ENCODE peak calls at places on chromosome 14, in six cellular contexts. S is CD8-positive, alpha-beta T cell; L is cardiac muscle cell; Y is CD8-positive, alpha-beta memory T cell; U is breast epithelium; E is left ventricle myocardium inferior. N is an unnamed sample. For H3K9me3, the result is how much of the 10 kb centered on the place peaks cover.

GRCh38 chr14:31084385-31084784 is 58.2 kb upstream of the STRN3 start:
- DNase-seq in E (no peak), Y (no peak), U (no peak), S (no peak), L (no peak), N (no peak)

GRCh38 chr14:44620106-44621019 is 113.3 kb upstream of the FSCB start:
- DNase-seq in S (no peak), U (no peak), E (no peak), L (peak), Y (no peak), N (no peak)

GRCh38 chr14:102554835-102555819 is 37.3 kb upstream of the RCOR1 start:
- DNase-seq in E (peak), Y (peak), U (no peak), S (peak), L (peak), N (peak)

GRCh38 chr14:29163109-29163508 is 396.5 kb downstream of the FOXG1 start:
- DNase-seq in E (no peak), Y (no peak), U (no peak), S (no peak), L (no peak), N (no peak)

GRCh38 chr14:96629082-96629481 is 126.9 kb downstream of the PAPOLA start:
- DNase-seq in L (no peak), E (no peak), S (no peak), Y (no peak), U (no peak), N (no peak)

GRCh38 chr14:53491256-53491905 is 338.3 kb upstream of the DDHD1 start:
- DNase-seq in Y (no peak), S (no peak), U (no peak), L (no peak), E (no peak), N (no peak)

GRCh38 chr14:88660056-88660455 is 97.2 kb downstream of the ZC3H14 start:
- DNase-seq in L (peak), U (no peak), E (no peak), S (no peak), Y (no peak), N (no peak)

GRCh38 chr14:68144051-68144681 is 324.6 kb downstream of the RAD51B start:
- DNase-seq in L (peak), U (peak), Y (no peak), E (no peak), S (no peak), N (no peak)

GRCh38 chr14:90489306-90489705 is 92.5 kb downstream of the CALM1 start:
- DNase-seq in Y (no peak), E (no peak), L (no peak), U (no peak), S (no peak), N (no peak)

GRCh38 chr14:26719514-26719913 is 121.7 kb upstream of the NOVA1 start:
- DNase-seq in U (no peak), L (peak), Y (no peak), E (no peak), S (no peak), N (no peak)

GRCh38 chr14:89215166-89215940 is 201.7 kb downstream of the FOXN3 start:
- DNase-seq in L (no peak), Y (no peak), S (no peak), U (no peak), E (no peak), N (no peak)

GRCh38 chr14:24261969-24262327 is 1.0 kb downstream of the TGM1 start:
- DNase-seq in U (no peak), S (no peak), L (no peak), E (no peak), Y (no peak), N (no peak)

GRCh38 chr14:102279688-102280348 is 25.1 kb downstream of the MOK start:
- DNase-seq in E (no peak), U (peak), S (no peak), Y (no peak), L (peak), N (no peak)

GRCh38 chr14:70832536-70833305 is 23.4 kb upstream of the MAP3K9 start:
- DNase-seq in U (no peak), Y (no peak), S (no peak), E (no peak), L (peak), N (no peak)

GRCh38 chr14:69581316-69581935 is 6.8 kb upstream of the CCDC177 start:
- DNase-seq in Y (no peak), E (no peak), L (no peak), U (no peak), S (no peak), N (no peak)

GRCh38 chr14:79178719-79179118 is 1008.5 kb downstream of the NRXN3 start:
- DNase-seq in U (no peak), Y (no peak), E (no peak), S (no peak), L (no peak), N (no peak)

GRCh38 chr14:79180656-79181055 is 1010.5 kb downstream of the NRXN3 start:
- DNase-seq in U (no peak), L (no peak), S (no peak), Y (no peak), E (no peak), N (no peak)

GRCh38 chr14:79179985-79180384 is 1009.8 kb downstream of the NRXN3 start:
- DNase-seq in E (no peak), L (no peak), S (no peak), U (no peak), Y (no peak), N (no peak)

GRCh38 chr14:79177106-79177505 is 1006.9 kb downstream of the NRXN3 start:
- DNase-seq in L (no peak), S (no peak), U (no peak), Y (no peak), E (no peak), N (no peak)
- H3K9me3 ChIP-seq in L (under half), S (under half), U (under half), Y (under half), E (under half), N (under half)

GRCh38 chr14:52155656-52156213 is 86.9 kb upstream of the NID2 start:
- DNase-seq in S (no peak), L (no peak), U (no peak), Y (no peak), E (no peak), N (no peak)

GRCh38 chr14:52153939-52154338 is 85.1 kb upstream of the NID2 start:
- DNase-seq in S (no peak), E (no peak), L (no peak), U (no peak), Y (peak), N (no peak)

GRCh38 chr14:52150162-52150561 is 81.3 kb upstream of the NID2 start:
- DNase-seq in E (no peak), Y (no peak), L (no peak), S (no peak), U (no peak), N (no peak)

GRCh38 chr14:52154992-52155655 is 86.3 kb upstream of the NID2 start:
- DNase-seq in Y (peak), U (no peak), S (no peak), L (no peak), E (no peak), N (no peak)
- H3K9me3 ChIP-seq in Y (under half), U (under half), S (under half), L (under half), E (under half), N (under half)

DNA sequence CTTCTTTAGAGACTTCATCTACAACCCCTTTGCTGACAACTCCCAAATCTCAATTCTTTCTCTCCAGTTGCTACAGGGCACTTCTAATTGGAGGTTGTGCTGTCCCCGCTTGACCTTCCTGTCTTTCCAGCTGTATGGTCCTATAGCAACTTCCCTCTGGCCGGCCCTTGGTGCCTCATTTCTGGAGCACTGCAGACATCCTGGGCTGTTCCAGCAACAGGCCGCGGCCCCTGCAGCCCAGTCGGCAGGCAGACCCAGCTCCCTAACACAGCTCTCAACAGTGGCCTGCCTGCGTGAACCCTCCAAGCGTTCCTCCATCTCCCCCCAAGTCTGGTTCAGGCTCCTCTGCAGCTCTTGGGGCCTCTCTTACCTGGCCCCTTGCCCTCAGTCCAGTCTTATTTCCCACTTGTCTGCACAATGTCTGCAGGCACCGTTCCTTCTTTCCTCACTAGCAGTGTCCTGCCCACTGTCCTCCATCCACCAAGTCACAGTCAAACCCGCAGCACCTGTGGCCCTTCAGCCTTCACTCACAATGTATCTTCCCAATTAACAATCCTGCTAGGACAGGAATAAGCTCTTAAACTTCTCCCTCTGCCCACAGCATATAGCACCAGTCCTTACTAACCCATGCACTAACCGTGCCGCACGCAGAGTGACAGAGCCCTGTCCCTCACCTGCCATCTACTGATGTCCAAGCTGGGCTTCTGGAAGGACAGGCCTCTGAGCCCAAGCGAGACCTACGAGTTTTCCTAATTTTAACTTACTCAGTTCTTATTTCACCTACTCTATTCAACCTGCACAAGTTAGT is 1.5 kb upstream of the EML1 start:
- DNase-seq in S (no peak), L (peak), U (no peak), E (no peak), Y (no peak), N (no peak)
- H3K9me3 ChIP-seq in S (under half), L (under half), U (under half), E (under half), Y (under half), N (under half)

GRCh38 chr14:84465890-84466289 is 1064.1 kb upstream of the FLRT2 start:
- DNase-seq in L (peak), E (no peak), Y (no peak), U (no peak), S (no peak), N (no peak)
- H3K9me3 ChIP-seq in L (under half), E (under half), Y (under half), U (under half), S (under half), N (under half)

GRCh38 chr14:104447750-104448149 is 131.8 kb upstream of the C14orf180 start:
- DNase-seq in S (no peak), L (no peak), E (no peak), U (no peak), Y (no peak), N (no peak)
- H3K9me3 ChIP-seq in S (under half), L (under half), E (under half), U (under half), Y (under half), N (under half)

DNA sequence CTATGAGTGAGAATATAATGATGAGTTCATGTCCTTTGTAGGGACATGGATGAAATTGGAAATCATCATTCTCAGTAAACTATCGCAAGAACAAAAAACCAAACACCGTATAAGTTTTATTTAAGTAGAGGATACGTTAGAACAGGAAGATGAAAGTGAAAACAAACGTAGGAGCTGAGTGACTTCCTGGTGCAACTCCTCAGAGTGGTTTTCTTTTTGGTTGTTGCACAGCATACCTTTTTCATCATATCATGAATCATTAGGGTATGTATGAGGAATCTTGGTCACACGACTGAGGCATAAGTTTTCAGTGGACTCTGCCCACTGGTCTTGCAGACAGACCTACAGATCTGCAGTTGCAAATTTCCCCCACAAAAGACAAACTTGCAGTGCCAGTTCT is 199.0 kb downstream of the LRFN5 start:
- DNase-seq in Y (no peak), E (no peak), S (no peak), L (no peak), U (no peak), N (no peak)
- H3K9me3 ChIP-seq in Y (under half), E (under half), S (under half), L (under half), U (under half), N (under half)

GRCh38 chr14:21208554-21208953 is 52.7 kb upstream of the OR5AU1 start:
- DNase-seq in L (no peak), U (no peak), E (no peak), Y (no peak), S (no peak), N (no peak)

GRCh38 chr14:21211509-21211908 is 55.6 kb upstream of the OR5AU1 start:
- DNase-seq in L (no peak), Y (no peak), U (no peak), S (no peak), E (no peak), N (no peak)

GRCh38 chr14:21210023-21210422 is 54.2 kb upstream of the OR5AU1 start:
- DNase-seq in U (no peak), L (no peak), E (no peak), Y (no peak), S (no peak), N (no peak)

GRCh38 chr14:21206753-21207684 is 51.2 kb upstream of the OR5AU1 start:
- DNase-seq in L (no peak), U (no peak), E (no peak), S (no peak), Y (no peak), N (no peak)

DNA sequence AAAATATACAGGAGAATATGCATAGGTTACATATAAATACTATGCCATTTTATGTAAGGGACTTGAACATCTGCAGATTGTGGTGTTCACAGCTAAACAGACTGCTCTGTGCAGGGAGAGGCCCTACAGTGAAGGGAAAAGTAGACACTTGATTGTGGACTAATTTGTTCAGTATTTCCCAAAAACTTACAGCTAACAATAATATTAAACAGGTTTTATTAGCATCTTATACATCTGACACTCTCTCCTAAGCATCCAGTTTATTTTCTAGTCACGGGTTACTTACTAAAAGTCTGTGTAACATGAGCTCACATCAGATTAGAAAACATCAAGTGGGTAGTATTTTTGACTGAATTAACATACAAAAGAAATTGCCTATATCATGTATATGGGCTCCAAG is 53.3 kb upstream of the OR5AU1 start:
- DNase-seq in L (no peak), S (no peak), Y (no peak), E (no peak), U (no peak), N (no peak)
- H3K9me3 ChIP-seq in L (under half), S (under half), Y (under half), E (under half), U (under half), N (under half)

GRCh38 chr14:98633380-98633779 is 638.6 kb downstream of the BCL11B start:
- DNase-seq in U (peak), Y (no peak), E (no peak), S (no peak), L (no peak), N (no peak)

GRCh38 chr14:98634043-98634820 is 637.8 kb downstream of the BCL11B start:
- DNase-seq in Y (no peak), U (no peak), S (no peak), L (no peak), E (no peak), N (no peak)
- H3K9me3 ChIP-seq in Y (under half), U (under half), S (under half), L (under half), E (under half), N (under half)

GRCh38 chr14:59356783-59357182 is 108.4 kb downstream of the GPR135 start:
- DNase-seq in S (no peak), Y (no peak), L (no peak), U (no peak), E (no peak), N (no peak)
- H3K9me3 ChIP-seq in S (under half), Y (under half), L (under half), U (under half), E (under half), N (under half)

DNA sequence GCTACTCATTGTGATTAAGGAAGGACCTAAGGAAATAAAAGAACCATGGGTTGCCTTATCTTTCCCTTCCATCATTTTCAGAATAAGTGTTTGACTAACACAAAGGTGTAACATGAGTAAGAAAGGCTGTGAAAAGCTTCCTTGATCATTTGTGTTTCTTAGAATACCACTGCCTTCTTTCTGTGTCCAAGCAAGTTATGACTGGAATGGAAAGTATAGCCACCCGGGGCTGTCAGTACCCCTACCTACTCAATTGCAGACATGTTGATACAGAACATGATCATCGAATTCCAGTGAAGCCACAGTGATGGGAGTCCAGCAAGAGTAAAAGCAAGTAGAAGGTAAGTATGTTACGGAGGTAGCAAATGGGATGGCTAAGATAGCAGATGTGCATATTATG is 209.8 kb downstream of the PELI2 start:
- DNase-seq in Y (no peak), E (no peak), L (no peak), U (no peak), S (no peak), N (no peak)
- H3K9me3 ChIP-seq in Y (under half), E (under half), L (under half), U (under half), S (under half), N (under half)

N was measured in T-helper 17 cell.